ENCODE peak calls at places on chromosomes 6 and 20, in seven cellular contexts. P, T, E, K, H, Z and L are unnamed samples.

GRCh38 chr6:137832110-137832509 is 34.9 kb upstream of the TNFAIP3 start:
- DNase-seq in P (no peak), T (peak), E (no peak), K (no peak), H (no peak), Z (no peak), L (no peak)

GRCh38 chr6:37667050-37667814 is 30.5 kb downstream of the MDGA1 start:
- DNase-seq in P (no peak), T (no peak), E (no peak), K (no peak), H (no peak), Z (no peak), L (no peak)

GRCh38 chr20:19907326-19908056 is 109.7 kb upstream of the NAA20 start:
- DNase-seq in P (no peak), T (no peak), E (no peak), K (no peak), H (no peak), Z (no peak), L (no peak)

GRCh38 chr6:111799576-111800467 is 73.4 kb downstream of the FYN start:
- DNase-seq in P (no peak), T (no peak), E (no peak), K (no peak), H (no peak), Z (no peak), L (no peak)

GRCh38 chr20:61387204-61387958 is 135.3 kb downstream of the CDH4 start:
- DNase-seq in P (no peak), T (no peak), E (no peak), K (peak), H (no peak), Z (no peak), L (no peak)

GRCh38 chr6:72218125-72218524 is 331.8 kb downstream of the RIMS1 start:
- DNase-seq in P (no peak), T (peak), E (peak), K (no peak), H (peak), Z (peak), L (peak)

GRCh38 chr20:20411382-20411781 is 43.5 kb downstream of the INSM1 start:
- DNase-seq in P (no peak), T (no peak), E (no peak), K (no peak), H (no peak), Z (no peak), L (no peak)

GRCh38 chr6:27296106-27296783 is 15.8 kb downstream of the POM121L2 start:
- DNase-seq in P (no peak), T (no peak), E (no peak), K (no peak), H (no peak), Z (no peak), L (no peak)

GRCh38 chr6:85078071-85078470 is 313.7 kb upstream of the TBX18 start:
- DNase-seq in P (no peak), T (no peak), E (no peak), K (no peak), H (peak), Z (no peak), L (no peak)

GRCh38 chr20:63068711-63069367 is 62.1 kb upstream of the BHLHE23 start:
- DNase-seq in P (no peak), T (no peak), E (no peak), K (no peak), H (no peak), Z (no peak), L (no peak)

GRCh38 chr6:53673138-53673801 is 7.7 kb upstream of the KLHL31 start:
- DNase-seq in P (no peak), T (no peak), E (no peak), K (no peak), H (no peak), Z (no peak), L (no peak)

GRCh38 chr6:10000461-10000992 is 414.3 kb downstream of the TFAP2A start:
- DNase-seq in P (no peak), T (no peak), E (no peak), K (no peak), H (no peak), Z (no peak), L (no peak)

GRCh38 chr6:65760285-65760684 is 53.3 kb upstream of the EYS start:
- DNase-seq in P (no peak), T (no peak), E (no peak), K (no peak), H (no peak), Z (no peak), L (no peak)

GRCh38 chr20:41357424-41358163 is 9.0 kb downstream of the EMILIN3 start:
- DNase-seq in P (no peak), T (no peak), E (no peak), K (no peak), H (no peak), Z (no peak), L (peak)

GRCh38 chr6:148745926-148746325 is 904 bp upstream of the UST start:
- DNase-seq in P (no peak), T (no peak), E (no peak), K (no peak), H (no peak), Z (no peak), L (no peak)

GRCh38 chr6:128731249-128732165 is 151.4 kb upstream of the LAMA2 start:
- DNase-seq in P (no peak), T (peak), E (peak), K (no peak), H (peak), Z (peak), L (peak)

GRCh38 chr6:42315991-42316378 is 98.3 kb upstream of the MRPS10 start:
- DNase-seq in P (no peak), T (no peak), E (no peak), K (no peak), H (peak), Z (peak), L (no peak)

GRCh38 chr6:77425676-77426075 is 37.6 kb downstream of the HTR1B start:
- DNase-seq in P (no peak), T (no peak), E (no peak), K (no peak), H (no peak), Z (no peak), L (no peak)

GRCh38 chr20:41769650-41770049 is 151.5 kb upstream of the CHD6 start:
- DNase-seq in P (no peak), T (no peak), E (no peak), K (no peak), H (no peak), Z (no peak), L (no peak)

GRCh38 chr20:9166153-9166780 is 97.4 kb downstream of the PLCB4 start:
- DNase-seq in P (no peak), T (no peak), E (no peak), K (no peak), H (no peak), Z (no peak), L (no peak)

GRCh38 chr20:3412600-3413392 is 5.3 kb upstream of the DNAAF9 start:
- DNase-seq in P (no peak), T (no peak), E (no peak), K (no peak), H (no peak), Z (no peak), L (no peak)